ENCODE peak calls at places on chromosomes 5 and 9, in six cellular contexts. One of them, this sample, is unnamed. For H3K4me1, the result is how much of the 10 kb centered on the place peaks cover.

GRCh38 chr5:39755986-39756385 is 331.2 kb upstream of the DAB2 start:
- DNase-seq in aorta: no peak
- DNase-seq in body of pancreas: no peak
- DNase-seq in BE2C: no peak
- DNase-seq in NT2/D1: no peak
- DNase-seq in small intestine: no peak
- DNase-seq in this sample: no peak

GRCh38 chr9:118522093-118523028 is 818.2 kb downstream of the TLR4 start:
- DNase-seq in body of pancreas: peak
- DNase-seq in BE2C: peak
- DNase-seq in NT2/D1: peak
- DNase-seq in small intestine: peak
- DNase-seq in aorta: peak
- DNase-seq in this sample: peak

GRCh38 chr5:32507738-32508434 is 63.3 kb upstream of the ZFR start:
- DNase-seq in small intestine: no peak
- DNase-seq in aorta: no peak
- DNase-seq in NT2/D1: no peak
- DNase-seq in BE2C: no peak
- DNase-seq in body of pancreas: no peak
- DNase-seq in this sample: no peak

GRCh38 chr5:65802820-65803219 is 80.8 kb downstream of the NLN start:
- DNase-seq in BE2C: no peak
- DNase-seq in body of pancreas: no peak
- DNase-seq in NT2/D1: no peak
- DNase-seq in aorta: no peak
- DNase-seq in small intestine: no peak
- DNase-seq in this sample: no peak

GRCh38 chr9:108956627-108957026 is 22.4 kb downstream of the ABITRAM start:
- DNase-seq in small intestine: no peak
- DNase-seq in NT2/D1: no peak
- DNase-seq in BE2C: no peak
- DNase-seq in aorta: no peak
- DNase-seq in body of pancreas: no peak
- DNase-seq in this sample: no peak

GRCh38 chr9:78439192-78439865 is 142.4 kb downstream of the PSAT1 start:
- DNase-seq in BE2C: peak
- DNase-seq in small intestine: peak
- DNase-seq in NT2/D1: peak
- DNase-seq in body of pancreas: peak
- DNase-seq in aorta: peak
- DNase-seq in this sample: peak

GRCh38 chr5:34002629-34003328 is 5.1 kb downstream of the AMACR start:
- DNase-seq in BE2C: no peak
- DNase-seq in NT2/D1: no peak
- DNase-seq in aorta: no peak
- DNase-seq in small intestine: no peak
- DNase-seq in body of pancreas: no peak
- DNase-seq in this sample: peak

GRCh38 chr5:155539958-155540595 is 526.5 kb downstream of the KIF4B start:
- DNase-seq in NT2/D1: peak
- DNase-seq in small intestine: no peak
- DNase-seq in body of pancreas: no peak
- DNase-seq in aorta: no peak
- DNase-seq in BE2C: no peak
- DNase-seq in this sample: no peak

GRCh38 chr9:99637640-99638039 is 184.0 kb upstream of the NR4A3 start:
- DNase-seq in body of pancreas: no peak
- DNase-seq in NT2/D1: no peak
- DNase-seq in BE2C: no peak
- DNase-seq in small intestine: no peak
- DNase-seq in aorta: no peak
- DNase-seq in this sample: no peak

GRCh38 chr9:112556497-112557085 is 70.0 kb downstream of the KIAA1958 start:
- DNase-seq in body of pancreas: no peak
- DNase-seq in NT2/D1: no peak
- DNase-seq in small intestine: peak
- DNase-seq in BE2C: no peak
- DNase-seq in aorta: no peak
- DNase-seq in this sample: no peak

GRCh38 chr9:138072161-138072842 is 194.7 kb downstream of the CACNA1B start:
- DNase-seq in small intestine: no peak
- DNase-seq in body of pancreas: no peak
- DNase-seq in NT2/D1: no peak
- DNase-seq in BE2C: no peak
- DNase-seq in aorta: no peak
- DNase-seq in this sample: no peak

GRCh38 chr9:134172198-134173126 is 8.1 kb upstream of the RNU6ATAC start:
- DNase-seq in body of pancreas: no peak
- DNase-seq in small intestine: no peak
- DNase-seq in BE2C: no peak
- DNase-seq in NT2/D1: no peak
- DNase-seq in aorta: no peak
- DNase-seq in this sample: no peak

GRCh38 chr9:70413427-70413797 is 1.0 kb downstream of the KLF9 start:
- DNase-seq in aorta: peak
- DNase-seq in BE2C: peak
- DNase-seq in body of pancreas: no peak
- DNase-seq in small intestine: no peak
- DNase-seq in NT2/D1: no peak
- DNase-seq in this sample: no peak

GRCh38 chr5:75677607-75678006 is 39.6 kb downstream of the POC5 start:
- DNase-seq in BE2C: no peak
- DNase-seq in body of pancreas: no peak
- DNase-seq in NT2/D1: no peak
- DNase-seq in aorta: no peak
- DNase-seq in small intestine: no peak
- DNase-seq in this sample: no peak

GRCh38 chr5:174520420-174521396 is 203.7 kb upstream of the MSX2 start:
- DNase-seq in BE2C: peak
- DNase-seq in small intestine: peak
- DNase-seq in body of pancreas: peak
- DNase-seq in aorta: no peak
- DNase-seq in NT2/D1: peak
- DNase-seq in this sample: no peak
- H3K4me1 ChIP-seq in BE2C: under half
- H3K4me1 ChIP-seq in small intestine: under half
- H3K4me1 ChIP-seq in body of pancreas: under half
- H3K4me1 ChIP-seq in aorta: under half
- H3K4me1 ChIP-seq in NT2/D1: under half
- H3K4me1 ChIP-seq in this sample: under half

GRCh38 chr5:57845025-57845424 is 362.4 kb upstream of the ACTBL2 start:
- DNase-seq in NT2/D1: no peak
- DNase-seq in small intestine: no peak
- DNase-seq in body of pancreas: no peak
- DNase-seq in aorta: no peak
- DNase-seq in BE2C: no peak
- DNase-seq in this sample: no peak
- H3K4me1 ChIP-seq in NT2/D1: under half
- H3K4me1 ChIP-seq in small intestine: under half
- H3K4me1 ChIP-seq in body of pancreas: under half
- H3K4me1 ChIP-seq in aorta: under half
- H3K4me1 ChIP-seq in BE2C: under half
- H3K4me1 ChIP-seq in this sample: under half

GRCh38 chr5:139301766-139302499 is 8.4 kb downstream of the MATR3 start:
- DNase-seq in body of pancreas: no peak
- DNase-seq in NT2/D1: no peak
- DNase-seq in BE2C: no peak
- DNase-seq in small intestine: no peak
- DNase-seq in aorta: no peak
- DNase-seq in this sample: no peak

GRCh38 chr5:139308797-139309196 is 15.3 kb downstream of the MATR3 start:
- DNase-seq in small intestine: no peak
- DNase-seq in BE2C: no peak
- DNase-seq in aorta: no peak
- DNase-seq in NT2/D1: no peak
- DNase-seq in body of pancreas: no peak
- DNase-seq in this sample: no peak

GRCh38 chr5:139306197-139306596 is 12.7 kb downstream of the MATR3 start:
- DNase-seq in small intestine: no peak
- DNase-seq in body of pancreas: no peak
- DNase-seq in NT2/D1: no peak
- DNase-seq in aorta: no peak
- DNase-seq in BE2C: no peak
- DNase-seq in this sample: no peak

GRCh38 chr5:139304391-139305324 is 11.1 kb downstream of the MATR3 start:
- DNase-seq in small intestine: no peak
- DNase-seq in aorta: no peak
- DNase-seq in BE2C: no peak
- DNase-seq in NT2/D1: no peak
- DNase-seq in body of pancreas: no peak
- DNase-seq in this sample: no peak

GRCh38 chr5:139306628-139307379 is 13.3 kb downstream of the MATR3 start:
- DNase-seq in aorta: no peak
- DNase-seq in BE2C: no peak
- DNase-seq in NT2/D1: no peak
- DNase-seq in small intestine: no peak
- DNase-seq in body of pancreas: no peak
- DNase-seq in this sample: no peak
- H3K4me1 ChIP-seq in aorta: under half
- H3K4me1 ChIP-seq in BE2C: under half
- H3K4me1 ChIP-seq in NT2/D1: under half
- H3K4me1 ChIP-seq in small intestine: under half
- H3K4me1 ChIP-seq in body of pancreas: half or more
- H3K4me1 ChIP-seq in this sample: under half

GRCh38 chr9:95099321-95100070 is 218.0 kb downstream of the FANCC start:
- DNase-seq in aorta: peak
- DNase-seq in body of pancreas: no peak
- DNase-seq in small intestine: no peak
- DNase-seq in BE2C: no peak
- DNase-seq in NT2/D1: no peak
- DNase-seq in this sample: no peak

GRCh38 chr9:95102572-95102971 is 214.9 kb downstream of the FANCC start:
- DNase-seq in small intestine: no peak
- DNase-seq in aorta: no peak
- DNase-seq in BE2C: no peak
- DNase-seq in NT2/D1: no peak
- DNase-seq in body of pancreas: no peak
- DNase-seq in this sample: no peak

GRCh38 chr9:95102001-95102433 is 215.5 kb downstream of the FANCC start:
- DNase-seq in NT2/D1: no peak
- DNase-seq in aorta: no peak
- DNase-seq in small intestine: no peak
- DNase-seq in BE2C: no peak
- DNase-seq in body of pancreas: no peak
- DNase-seq in this sample: no peak

GRCh38 chr9:95100071-95100627 is 217.4 kb downstream of the FANCC start:
- DNase-seq in BE2C: no peak
- DNase-seq in aorta: no peak
- DNase-seq in NT2/D1: no peak
- DNase-seq in small intestine: no peak
- DNase-seq in body of pancreas: no peak
- DNase-seq in this sample: peak

GRCh38 chr9:95101326-95101725 is 216.2 kb downstream of the FANCC start:
- DNase-seq in NT2/D1: no peak
- DNase-seq in small intestine: no peak
- DNase-seq in body of pancreas: no peak
- DNase-seq in aorta: no peak
- DNase-seq in BE2C: no peak
- DNase-seq in this sample: no peak
- H3K4me1 ChIP-seq in NT2/D1: under half
- H3K4me1 ChIP-seq in small intestine: under half
- H3K4me1 ChIP-seq in body of pancreas: half or more
- H3K4me1 ChIP-seq in aorta: under half
- H3K4me1 ChIP-seq in BE2C: half or more
- H3K4me1 ChIP-seq in this sample: under half

GRCh38 chr5:109692852-109693251 is 3.1 kb downstream of the MAN2A1 start:
- DNase-seq in small intestine: no peak
- DNase-seq in aorta: no peak
- DNase-seq in NT2/D1: no peak
- DNase-seq in BE2C: no peak
- DNase-seq in body of pancreas: no peak
- DNase-seq in this sample: no peak
- H3K4me1 ChIP-seq in small intestine: under half
- H3K4me1 ChIP-seq in aorta: under half
- H3K4me1 ChIP-seq in NT2/D1: under half
- H3K4me1 ChIP-seq in BE2C: under half
- H3K4me1 ChIP-seq in body of pancreas: half or more
- H3K4me1 ChIP-seq in this sample: under half

GRCh38 chr9:3329361-3329760 is 196.4 kb downstream of the RFX3 start:
- DNase-seq in BE2C: no peak
- DNase-seq in NT2/D1: no peak
- DNase-seq in small intestine: no peak
- DNase-seq in aorta: no peak
- DNase-seq in body of pancreas: no peak
- DNase-seq in this sample: no peak
- H3K4me1 ChIP-seq in BE2C: under half
- H3K4me1 ChIP-seq in NT2/D1: under half
- H3K4me1 ChIP-seq in small intestine: under half
- H3K4me1 ChIP-seq in aorta: under half
- H3K4me1 ChIP-seq in body of pancreas: under half
- H3K4me1 ChIP-seq in this sample: under half

This sample was measured in HAP-1.